ENCODE peak calls at places on chromosomes 2 and 18, in five cellular contexts. Z, O, K, N and J are unnamed samples.

GRCh38 chr18:26510337-26510736 is 38.0 kb downstream of the KCTD1 start:
- DNase-seq in K (no peak), N (no peak), Z (no peak), O (no peak), J (no peak)

GRCh38 chr2:204144487-204144886 is 207.9 kb downstream of the ICOS start:
- DNase-seq in Z (no peak), K (no peak), N (no peak), O (no peak), J (no peak)

GRCh38 chr2:37645363-37645762 is 26.1 kb downstream of the CDC42EP3 start:
- DNase-seq in O (no peak), Z (no peak), K (no peak), N (no peak), J (no peak)

GRCh38 chr18:48772457-48772856 is 178.3 kb downstream of the SMAD7 start:
- DNase-seq in N (no peak), K (no peak), O (no peak), Z (no peak), J (no peak)

GRCh38 chr2:3628241-3628679 is 29.7 kb upstream of the ALLC start:
- DNase-seq in N (no peak), Z (no peak), K (peak), O (no peak), J (no peak)

GRCh38 chr2:150674283-150674682 is 186.8 kb upstream of the RND3 start:
- DNase-seq in N (no peak), K (no peak), Z (no peak), O (no peak), J (no peak)

GRCh38 chr18:45416168-45416567 is 199.1 kb upstream of the SLC14A2 start:
- DNase-seq in N (no peak), K (no peak), Z (no peak), O (no peak), J (no peak)

GRCh38 chr2:164839914-164840457 is 1.6 kb downstream of the COBLL1 start:
- DNase-seq in O (no peak), N (peak), K (no peak), Z (no peak), J (peak)

GRCh38 chr2:7940723-7941122 is 741.1 kb upstream of the ID2 start:
- DNase-seq in Z (no peak), N (no peak), O (no peak), K (no peak), J (no peak)